ENCODE peak calls at places on chromosomes 4 and X, in four cellular contexts. C, A, N and D are unnamed samples.

GRCh38 chr4:141565379-141566089 is 70.8 kb upstream of the IL15 start:
- DNase-seq in C (no peak), A (no peak), N (no peak), D (peak)

GRCh38 chrX:130118396-130118795 is 8.1 kb upstream of the ELF4 start:
- DNase-seq in A (peak), C (peak), N (no peak), D (peak)

GRCh38 chr4:52657630-52658501 is 1.2 kb downstream of the USP46 start:
- DNase-seq in N (peak), A (peak), C (peak), D (peak)

GRCh38 chrX:8404443-8404842 is 60.2 kb upstream of the VCX3B start:
- DNase-seq in A (no peak), N (peak), C (peak), D (peak)

GRCh38 chr4:31692407-31692940 is 972.3 kb downstream of the PCDH7 start:
- DNase-seq in N (no peak), A (no peak), C (no peak), D (no peak)

GRCh38 chr4:1323635-1324442 is 23.2 kb upstream of the UVSSA start:
- DNase-seq in N (no peak), A (peak), C (peak), D (peak)

GRCh38 chr4:53706422-53707032 is 115.2 kb upstream of the LNX1 start:
- DNase-seq in A (peak), N (no peak), C (peak), D (peak)

GRCh38 chrX:109890910-109891502 is 111.9 kb upstream of the TMEM164 start:
- DNase-seq in A (peak), N (peak), C (peak), D (peak)

GRCh38 chr4:140870427-140870826 is 114.2 kb upstream of the TBC1D9 start:
- DNase-seq in N (no peak), A (no peak), C (no peak), D (no peak)

GRCh38 chr4:38069271-38069760 is 109.1 kb downstream of the PTTG2 start:
- DNase-seq in C (peak), A (peak), N (peak), D (peak)

GRCh38 chr4:102534845-102535244 is 33.7 kb downstream of the NFKB1 start:
- DNase-seq in C (no peak), A (no peak), N (no peak), D (no peak)

GRCh38 chr4:161252520-161253141 is 911.2 kb downstream of the FSTL5 start:
- DNase-seq in A (peak), N (no peak), C (peak), D (peak)

GRCh38 chrX:50081282-50081955 is 119.4 kb downstream of the AKAP4 start:
- DNase-seq in A (peak), C (no peak), N (peak), D (peak)

GRCh38 chrX:56762707-56763555 is 33.9 kb downstream of the NBDY start:
- DNase-seq in A (no peak), C (no peak), N (no peak), D (no peak)

GRCh38 chrX:80751456-80751855 is 58.2 kb downstream of the BRWD3 start:
- DNase-seq in A (no peak), N (no peak), C (peak), D (peak)

GRCh38 chr4:48863728-48864127 is 32.8 kb downstream of the OCIAD1 start:
- DNase-seq in A (no peak), C (no peak), N (no peak), D (no peak)

GRCh38 chr4:46937493-46937892 is 28.4 kb upstream of the COX7B2 start:
- DNase-seq in A (peak), N (no peak), C (no peak), D (peak)

DNA sequence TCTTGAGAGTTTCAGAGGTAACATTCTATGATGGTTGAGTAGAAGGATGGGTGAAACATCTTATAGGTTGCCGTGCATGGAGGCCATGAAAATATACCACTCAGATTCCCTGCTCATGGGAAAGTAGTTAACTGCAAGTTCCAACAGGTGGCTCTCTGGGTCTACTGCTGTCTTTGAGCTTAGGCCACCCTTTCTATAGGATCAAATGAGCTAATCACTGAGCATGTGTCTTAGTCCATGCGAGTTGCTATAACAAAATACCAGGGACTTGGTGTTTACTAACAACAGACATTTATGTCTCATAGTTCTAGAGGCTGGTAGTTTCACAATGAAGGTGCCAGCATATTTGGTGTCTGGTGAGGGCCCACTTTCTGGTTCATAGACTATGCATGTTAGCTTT is 144.8 kb upstream of the UNC5C start:
- DNase-seq in A (peak), N (no peak), C (peak), D (peak)
- TF ChIP-seq CTCF in A (peak), N (no peak), C (peak), D (peak)

GRCh38 chrX:53714580-53715335 is 28.2 kb upstream of the HUWE1 start:
- DNase-seq in C (peak), A (peak), N (peak), D (peak)
- H3K4me3 ChIP-seq in C (no peak), A (no peak), N (no peak), D (no peak)

DNA sequence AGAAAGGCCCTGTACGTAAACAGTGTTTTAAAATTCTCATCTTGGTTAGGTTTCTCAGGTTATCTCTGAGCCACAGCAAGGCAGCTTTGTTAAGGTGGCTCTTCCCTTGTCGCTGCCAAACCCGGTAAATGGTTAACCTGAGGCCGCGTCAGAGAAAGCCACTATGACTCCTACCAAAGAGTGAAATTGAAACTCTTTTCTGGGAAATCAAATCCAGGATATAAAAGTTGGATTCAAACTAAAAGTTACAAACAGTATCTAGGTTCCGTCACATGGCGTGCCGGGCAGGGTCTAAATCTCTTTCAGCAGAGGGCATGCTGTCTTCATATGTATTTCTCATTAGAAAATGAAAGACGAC is 433 bp downstream of the MMAA start:
- DNase-seq in A (peak), N (peak), C (peak), D (peak)
- TF ChIP-seq CTCF in A (no peak), N (no peak), C (no peak), D (no peak)

GRCh38 chr4:3873446-3874415 is 107.5 kb downstream of the ADRA2C start:
- DNase-seq in A (no peak), C (no peak), N (no peak), D (no peak)

GRCh38 chr4:3870567-3870962 is 104.4 kb downstream of the ADRA2C start:
- DNase-seq in N (no peak), A (no peak), C (no peak), D (no peak)

GRCh38 chr4:3871181-3871852 is 105.1 kb downstream of the ADRA2C start:
- DNase-seq in C (no peak), A (no peak), N (no peak), D (no peak)

GRCh38 chr4:3872834-3873313 is 106.7 kb downstream of the ADRA2C start:
- DNase-seq in C (no peak), N (no peak), A (no peak), D (no peak)

GRCh38 chr4:3871881-3872833 is 106.0 kb downstream of the ADRA2C start:
- DNase-seq in A (no peak), C (no peak), N (no peak), D (no peak)
- H3K4me3 ChIP-seq in A (no peak), C (no peak), N (no peak), D (no peak)

DNA sequence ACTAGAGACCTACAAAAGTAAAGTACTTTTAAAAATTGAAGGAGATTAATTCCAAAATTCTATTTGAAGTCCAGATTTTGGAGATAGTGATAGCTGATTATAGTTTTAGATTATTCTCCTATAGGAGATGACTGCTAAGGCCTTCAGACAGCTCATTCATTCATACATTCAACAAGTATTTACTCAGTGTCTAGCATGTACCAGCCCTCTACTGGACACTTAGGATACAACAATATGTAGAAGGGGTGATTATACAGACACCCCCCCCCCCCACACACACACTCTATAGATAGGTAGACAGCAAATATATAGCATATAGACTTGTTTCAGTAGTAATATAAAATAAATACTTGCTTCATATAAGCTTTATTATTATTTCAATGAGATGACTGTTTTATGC is 60.4 kb upstream of the TAF9B start:
- DNase-seq in N (no peak), C (peak), A (peak), D (peak)
- TF ChIP-seq CTCF in N (no peak), C (peak), A (peak), D (peak)

GRCh38 chr4:88458091-88458740 is 1.3 kb downstream of the HERC5 start:
- DNase-seq in C (no peak), A (no peak), N (no peak), D (no peak)
- H3K4me3 ChIP-seq in C (no peak), A (no peak), N (peak), D (no peak)

DNA sequence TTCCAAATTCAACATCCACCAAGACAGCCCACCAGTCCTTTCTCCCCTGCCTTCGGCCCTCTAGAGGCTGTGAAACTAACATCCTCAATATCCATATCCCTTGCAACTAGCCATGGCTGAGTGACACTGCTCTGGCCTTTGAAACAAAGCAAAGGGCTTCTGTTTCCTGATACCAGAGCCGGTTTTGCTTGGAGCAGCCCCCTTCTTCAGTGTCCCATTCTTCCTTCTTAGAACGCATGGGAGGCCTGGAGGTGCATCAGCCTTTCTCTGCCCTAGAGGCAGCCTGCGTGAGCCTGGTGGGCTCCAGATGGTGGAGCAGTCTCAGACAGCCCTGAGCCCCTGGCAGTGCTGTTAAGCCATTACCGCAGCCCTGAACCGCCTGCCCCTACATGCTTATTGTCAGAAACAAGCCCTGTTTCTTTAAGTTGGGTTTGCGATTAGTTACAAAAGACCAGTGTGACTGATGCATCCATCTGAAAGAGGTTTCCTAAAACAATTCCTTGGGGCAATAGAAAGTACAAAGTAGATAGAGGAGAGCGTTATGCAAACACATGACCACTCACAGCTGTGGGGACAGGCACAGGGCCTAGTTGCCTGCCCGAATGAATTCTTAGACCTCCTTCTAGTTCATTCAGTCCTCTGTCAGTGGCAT is 74.1 kb downstream of the EVC start:
- DNase-seq in A (peak), N (no peak), C (no peak), D (peak)
- TF ChIP-seq CTCF in A (peak), N (no peak), C (no peak), D (no peak)